ENCODE peak calls at places on chromosomes 12 and 14, in four cellular contexts. S, K, U and W are unnamed samples.

GRCh38 chr14:45057881-45058364 is 26.0 kb upstream of the PRPF39 start:
- DNase-seq in S (no peak), K (no peak), U (no peak), W (no peak)

GRCh38 chr12:3313655-3314305 is 177.2 kb upstream of the PRMT8 start:
- DNase-seq in S (peak; percentile 75), K (no peak), U (no peak), W (no peak)

GRCh38 chr14:82070040-82070439 is 536.4 kb upstream of the SEL1L start:
- DNase-seq in S (peak; percentile 6), K (no peak), U (no peak), W (no peak)

GRCh38 chr12:121110211-121110940 is 22.3 kb upstream of the P2RX7 start:
- DNase-seq in S (peak; percentile 60), K (peak; percentile 37), U (peak; percentile 62), W (peak; percentile 57)

GRCh38 chr12:108888031-108888430 is 8.1 kb downstream of the DAO start:
- DNase-seq in S (no peak), K (no peak), U (no peak), W (no peak)

GRCh38 chr14:27528328-27528727 is 930.5 kb upstream of the NOVA1 start:
- DNase-seq in S (no peak), K (no peak), U (no peak), W (peak; percentile 77)

GRCh38 chr12:106773286-106773685 is 1.2 kb upstream of the RIC8B start:
- DNase-seq in S (no peak), K (no peak), U (no peak), W (peak; percentile 32)

GRCh38 chr12:99130808-99131538 is 485.9 kb downstream of the APAF1 start:
- DNase-seq in S (no peak), K (no peak), U (no peak), W (no peak)

GRCh38 chr12:99043319-99043914 is 398.3 kb downstream of the APAF1 start:
- DNase-seq in S (peak; percentile 73), K (peak; percentile 6), U (no peak), W (peak; percentile 34)

GRCh38 chr14:64410084-64410774 is 22.1 kb downstream of the MTHFD1 start:
- DNase-seq in S (peak; percentile 23), K (no peak), U (no peak), W (no peak)

GRCh38 chr12:123058980-123059379 is 78.5 kb downstream of the ARL6IP4 start:
- DNase-seq in S (no peak), K (no peak), U (no peak), W (peak; percentile 14)

GRCh38 chr12:52915637-52916036 is 10.8 kb upstream of the KRT8 start:
- DNase-seq in S (no peak), K (no peak), U (no peak), W (no peak)

GRCh38 chr14:56289155-56289554 is 170.9 kb downstream of the PELI2 start:
- DNase-seq in S (no peak), K (no peak), U (no peak), W (no peak)

GRCh38 chr14:30214456-30215090 is 286.9 kb upstream of the PRKD1 start:
- DNase-seq in S (peak; percentile 30), K (no peak), U (no peak), W (peak; percentile 55)

GRCh38 chr12:54701940-54702592 is 53.9 kb upstream of the DCD start:
- DNase-seq in S (no peak), K (no peak), U (no peak), W (no peak)

GRCh38 chr12:103181366-103182152 is 224.1 kb downstream of the ASCL1 start:
- DNase-seq in S (no peak), K (peak; percentile 9), U (no peak), W (no peak)

GRCh38 chr12:99954724-99955123 is 30.0 kb downstream of the ANKS1B start:
- DNase-seq in S (no peak), K (no peak), U (no peak), W (no peak)

GRCh38 chr12:22740656-22741350 is 115.8 kb downstream of the ETNK1 start:
- DNase-seq in S (no peak), K (no peak), U (no peak), W (no peak)

GRCh38 chr12:10111451-10111850 is 12.7 kb upstream of the CLEC1A start:
- DNase-seq in S (no peak), K (no peak), U (no peak), W (no peak)

GRCh38 chr12:49974231-49974675 is 1.5 kb downstream of the AQP6 start:
- DNase-seq in S (no peak), K (no peak), U (no peak), W (peak; percentile 15)

GRCh38 chr12:3033538-3033865 is 43.7 kb upstream of the TSPAN9 start:
- DNase-seq in S (no peak), K (no peak), U (no peak), W (no peak)